ENCODE peak calls at places on chromosomes 13 and 19, in nine cellular contexts. One of them, this sample, is unnamed.

GRCh38 chr13:99123101-99124045 is 77.3 kb upstream of the UBAC2 start:
- DNase-seq in GM23248: peak
- DNase-seq in Karpas-422: no peak
- DNase-seq in activated T-cell treated with anti-CD3 and anti-CD28 coated beads, Interleukin-2, amount 50 U/mL, for 72 hours: no peak
- DNase-seq in AG09319: no peak
- DNase-seq in endothelial cell: no peak
- DNase-seq in osteocyte: peak
- DNase-seq in NCI-H1417: no peak
- DNase-seq in memory B cell: no peak
- DNase-seq in this sample: no peak

GRCh38 chr13:76644906-76645305 is 241.3 kb downstream of the KCTD12 start:
- DNase-seq in GM23248: no peak
- DNase-seq in Karpas-422: no peak
- DNase-seq in activated T-cell treated with anti-CD3 and anti-CD28 coated beads, Interleukin-2, amount 50 U/mL, for 72 hours: no peak
- DNase-seq in AG09319: no peak
- DNase-seq in endothelial cell: no peak
- DNase-seq in osteocyte: no peak
- DNase-seq in NCI-H1417: no peak
- DNase-seq in memory B cell: no peak
- DNase-seq in this sample: no peak

GRCh38 chr13:111302045-111302722 is 18.3 kb upstream of the TEX29 start:
- DNase-seq in GM23248: no peak
- DNase-seq in Karpas-422: no peak
- DNase-seq in activated T-cell treated with anti-CD3 and anti-CD28 coated beads, Interleukin-2, amount 50 U/mL, for 72 hours: no peak
- DNase-seq in AG09319: no peak
- DNase-seq in endothelial cell: no peak
- DNase-seq in osteocyte: no peak
- DNase-seq in NCI-H1417: peak
- DNase-seq in memory B cell: no peak
- DNase-seq in this sample: no peak

GRCh38 chr13:54647275-54647674 is 1618.7 kb downstream of the OLFM4 start:
- DNase-seq in GM23248: no peak
- DNase-seq in Karpas-422: no peak
- DNase-seq in activated T-cell treated with anti-CD3 and anti-CD28 coated beads, Interleukin-2, amount 50 U/mL, for 72 hours: no peak
- DNase-seq in AG09319: no peak
- DNase-seq in endothelial cell: no peak
- DNase-seq in osteocyte: no peak
- DNase-seq in NCI-H1417: no peak
- DNase-seq in memory B cell: no peak
- DNase-seq in this sample: no peak

GRCh38 chr13:23715762-23716235 is 145.6 kb downstream of the TNFRSF19 start:
- DNase-seq in GM23248: peak
- DNase-seq in Karpas-422: peak
- DNase-seq in activated T-cell treated with anti-CD3 and anti-CD28 coated beads, Interleukin-2, amount 50 U/mL, for 72 hours: no peak
- DNase-seq in AG09319: no peak
- DNase-seq in endothelial cell: peak
- DNase-seq in osteocyte: no peak
- DNase-seq in NCI-H1417: no peak
- DNase-seq in memory B cell: no peak
- DNase-seq in this sample: no peak

GRCh38 chr13:73883162-73883561 is 251.0 kb downstream of the KLF12 start:
- DNase-seq in GM23248: no peak
- DNase-seq in Karpas-422: no peak
- DNase-seq in activated T-cell treated with anti-CD3 and anti-CD28 coated beads, Interleukin-2, amount 50 U/mL, for 72 hours: no peak
- DNase-seq in AG09319: no peak
- DNase-seq in endothelial cell: no peak
- DNase-seq in osteocyte: no peak
- DNase-seq in NCI-H1417: no peak
- DNase-seq in memory B cell: no peak
- DNase-seq in this sample: no peak

GRCh38 chr19:1351324-1351947 is 32.3 kb upstream of the NDUFS7 start:
- DNase-seq in GM23248: no peak
- DNase-seq in Karpas-422: no peak
- DNase-seq in activated T-cell treated with anti-CD3 and anti-CD28 coated beads, Interleukin-2, amount 50 U/mL, for 72 hours: no peak
- DNase-seq in AG09319: no peak
- DNase-seq in endothelial cell: no peak
- DNase-seq in osteocyte: no peak
- DNase-seq in NCI-H1417: no peak
- DNase-seq in memory B cell: no peak
- DNase-seq in this sample: no peak

GRCh38 chr13:100633461-100633860 is 41.1 kb downstream of the TMTC4 start:
- DNase-seq in GM23248: peak
- DNase-seq in Karpas-422: no peak
- DNase-seq in activated T-cell treated with anti-CD3 and anti-CD28 coated beads, Interleukin-2, amount 50 U/mL, for 72 hours: no peak
- DNase-seq in AG09319: peak
- DNase-seq in endothelial cell: no peak
- DNase-seq in osteocyte: no peak
- DNase-seq in NCI-H1417: no peak
- DNase-seq in memory B cell: no peak
- DNase-seq in this sample: no peak

GRCh38 chr13:52744842-52745241 is 5.2 kb upstream of the CNMD start:
- DNase-seq in GM23248: no peak
- DNase-seq in Karpas-422: no peak
- DNase-seq in activated T-cell treated with anti-CD3 and anti-CD28 coated beads, Interleukin-2, amount 50 U/mL, for 72 hours: no peak
- DNase-seq in AG09319: no peak
- DNase-seq in endothelial cell: no peak
- DNase-seq in osteocyte: no peak
- DNase-seq in NCI-H1417: peak
- DNase-seq in memory B cell: no peak
- DNase-seq in this sample: no peak

GRCh38 chr13:110618780-110619179 is 3.4 kb downstream of the NAXD start:
- DNase-seq in GM23248: no peak
- DNase-seq in Karpas-422: no peak
- DNase-seq in activated T-cell treated with anti-CD3 and anti-CD28 coated beads, Interleukin-2, amount 50 U/mL, for 72 hours: no peak
- DNase-seq in AG09319: no peak
- DNase-seq in endothelial cell: no peak
- DNase-seq in osteocyte: no peak
- DNase-seq in NCI-H1417: no peak
- DNase-seq in memory B cell: no peak
- DNase-seq in this sample: no peak

GRCh38 chr13:76684336-76684735 is 201.9 kb downstream of the KCTD12 start:
- DNase-seq in GM23248: no peak
- DNase-seq in Karpas-422: no peak
- DNase-seq in activated T-cell treated with anti-CD3 and anti-CD28 coated beads, Interleukin-2, amount 50 U/mL, for 72 hours: no peak
- DNase-seq in AG09319: no peak
- DNase-seq in endothelial cell: no peak
- DNase-seq in osteocyte: no peak
- DNase-seq in NCI-H1417: no peak
- DNase-seq in memory B cell: no peak
- DNase-seq in this sample: no peak

GRCh38 chr19:48490980-48491792 is 20.4 kb downstream of the LMTK3 start:
- DNase-seq in GM23248: peak
- DNase-seq in Karpas-422: peak
- DNase-seq in activated T-cell treated with anti-CD3 and anti-CD28 coated beads, Interleukin-2, amount 50 U/mL, for 72 hours: peak
- DNase-seq in AG09319: no peak
- DNase-seq in endothelial cell: no peak
- DNase-seq in osteocyte: no peak
- DNase-seq in NCI-H1417: peak
- DNase-seq in memory B cell: no peak
- DNase-seq in this sample: no peak

GRCh38 chr19:40317338-40317737 is 30.9 kb downstream of the C19orf47 start:
- DNase-seq in GM23248: no peak
- DNase-seq in Karpas-422: no peak
- DNase-seq in activated T-cell treated with anti-CD3 and anti-CD28 coated beads, Interleukin-2, amount 50 U/mL, for 72 hours: no peak
- DNase-seq in AG09319: no peak
- DNase-seq in endothelial cell: no peak
- DNase-seq in osteocyte: no peak
- DNase-seq in NCI-H1417: no peak
- DNase-seq in memory B cell: no peak
- DNase-seq in this sample: no peak

GRCh38 chr13:99471231-99472202 is 29.8 kb upstream of the TM9SF2 start:
- DNase-seq in GM23248: peak
- DNase-seq in Karpas-422: no peak
- DNase-seq in activated T-cell treated with anti-CD3 and anti-CD28 coated beads, Interleukin-2, amount 50 U/mL, for 72 hours: no peak
- DNase-seq in AG09319: no peak
- DNase-seq in endothelial cell: no peak
- DNase-seq in osteocyte: no peak
- DNase-seq in NCI-H1417: no peak
- DNase-seq in memory B cell: no peak
- DNase-seq in this sample: no peak

GRCh38 chr13:51636349-51636890 is 52.2 kb downstream of the WDFY2 start:
- DNase-seq in GM23248: no peak
- DNase-seq in Karpas-422: no peak
- DNase-seq in activated T-cell treated with anti-CD3 and anti-CD28 coated beads, Interleukin-2, amount 50 U/mL, for 72 hours: no peak
- DNase-seq in AG09319: no peak
- DNase-seq in endothelial cell: no peak
- DNase-seq in osteocyte: no peak
- DNase-seq in NCI-H1417: no peak
- DNase-seq in memory B cell: no peak
- DNase-seq in this sample: no peak

GRCh38 chr19:1045247-1045603 is 5.3 kb downstream of the ABCA7 start:
- DNase-seq in GM23248: peak
- DNase-seq in Karpas-422: peak
- DNase-seq in activated T-cell treated with anti-CD3 and anti-CD28 coated beads, Interleukin-2, amount 50 U/mL, for 72 hours: peak
- DNase-seq in AG09319: no peak
- DNase-seq in endothelial cell: no peak
- DNase-seq in osteocyte: no peak
- DNase-seq in NCI-H1417: no peak
- DNase-seq in memory B cell: peak
- DNase-seq in this sample: peak

GRCh38 chr19:1754651-1755466 is 1.6 kb downstream of the ONECUT3 start:
- DNase-seq in GM23248: no peak
- DNase-seq in Karpas-422: no peak
- DNase-seq in activated T-cell treated with anti-CD3 and anti-CD28 coated beads, Interleukin-2, amount 50 U/mL, for 72 hours: no peak
- DNase-seq in AG09319: no peak
- DNase-seq in endothelial cell: peak
- DNase-seq in osteocyte: no peak
- DNase-seq in NCI-H1417: no peak
- DNase-seq in memory B cell: peak
- DNase-seq in this sample: no peak

GRCh38 chr13:84670245-84670644 is 788.0 kb upstream of the SLITRK1 start:
- DNase-seq in GM23248: no peak
- DNase-seq in Karpas-422: no peak
- DNase-seq in activated T-cell treated with anti-CD3 and anti-CD28 coated beads, Interleukin-2, amount 50 U/mL, for 72 hours: no peak
- DNase-seq in AG09319: no peak
- DNase-seq in endothelial cell: no peak
- DNase-seq in osteocyte: no peak
- DNase-seq in NCI-H1417: no peak
- DNase-seq in memory B cell: no peak
- DNase-seq in this sample: no peak

GRCh38 chr19:3586707-3587346 is 1.5 kb downstream of the GIPC3 start:
- DNase-seq in GM23248: no peak
- DNase-seq in Karpas-422: peak
- DNase-seq in activated T-cell treated with anti-CD3 and anti-CD28 coated beads, Interleukin-2, amount 50 U/mL, for 72 hours: no peak
- DNase-seq in AG09319: no peak
- DNase-seq in endothelial cell: no peak
- DNase-seq in osteocyte: no peak
- DNase-seq in NCI-H1417: no peak
- DNase-seq in memory B cell: no peak
- DNase-seq in this sample: no peak

GRCh38 chr19:42487798-42488178 is 40.5 kb downstream of the CEACAM1 start:
- DNase-seq in GM23248: no peak
- DNase-seq in Karpas-422: no peak
- DNase-seq in activated T-cell treated with anti-CD3 and anti-CD28 coated beads, Interleukin-2, amount 50 U/mL, for 72 hours: no peak
- DNase-seq in AG09319: no peak
- DNase-seq in endothelial cell: no peak
- DNase-seq in osteocyte: no peak
- DNase-seq in NCI-H1417: no peak
- DNase-seq in memory B cell: no peak
- DNase-seq in this sample: no peak

GRCh38 chr13:99432637-99433542 is 68.4 kb upstream of the TM9SF2 start:
- DNase-seq in GM23248: peak
- DNase-seq in Karpas-422: no peak
- DNase-seq in activated T-cell treated with anti-CD3 and anti-CD28 coated beads, Interleukin-2, amount 50 U/mL, for 72 hours: peak
- DNase-seq in AG09319: no peak
- DNase-seq in endothelial cell: peak
- DNase-seq in osteocyte: no peak
- DNase-seq in NCI-H1417: no peak
- DNase-seq in memory B cell: peak
- DNase-seq in this sample: peak

GRCh38 chr13:41751277-41751676 is 209.6 kb downstream of the VWA8 start:
- DNase-seq in GM23248: peak
- DNase-seq in Karpas-422: no peak
- DNase-seq in activated T-cell treated with anti-CD3 and anti-CD28 coated beads, Interleukin-2, amount 50 U/mL, for 72 hours: no peak
- DNase-seq in AG09319: peak
- DNase-seq in endothelial cell: no peak
- DNase-seq in osteocyte: no peak
- DNase-seq in NCI-H1417: no peak
- DNase-seq in memory B cell: no peak
- DNase-seq in this sample: no peak

GRCh38 chr13:76696370-76696769 is 189.8 kb downstream of the KCTD12 start:
- DNase-seq in GM23248: peak
- DNase-seq in Karpas-422: no peak
- DNase-seq in activated T-cell treated with anti-CD3 and anti-CD28 coated beads, Interleukin-2, amount 50 U/mL, for 72 hours: no peak
- DNase-seq in AG09319: no peak
- DNase-seq in endothelial cell: no peak
- DNase-seq in osteocyte: no peak
- DNase-seq in NCI-H1417: no peak
- DNase-seq in memory B cell: no peak
- DNase-seq in this sample: no peak

GRCh38 chr13:113765241-113765910 is 6.3 kb downstream of the TMEM255B start:
- DNase-seq in GM23248: peak
- DNase-seq in Karpas-422: no peak
- DNase-seq in activated T-cell treated with anti-CD3 and anti-CD28 coated beads, Interleukin-2, amount 50 U/mL, for 72 hours: no peak
- DNase-seq in AG09319: no peak
- DNase-seq in endothelial cell: no peak
- DNase-seq in osteocyte: no peak
- DNase-seq in NCI-H1417: no peak
- DNase-seq in memory B cell: no peak
- DNase-seq in this sample: no peak

GRCh38 chr19:1287622-1288527 is 2.2 kb downstream of the EFNA2 start:
- DNase-seq in GM23248: peak
- DNase-seq in Karpas-422: no peak
- DNase-seq in activated T-cell treated with anti-CD3 and anti-CD28 coated beads, Interleukin-2, amount 50 U/mL, for 72 hours: no peak
- DNase-seq in AG09319: no peak
- DNase-seq in endothelial cell: no peak
- DNase-seq in osteocyte: no peak
- DNase-seq in NCI-H1417: no peak
- DNase-seq in memory B cell: peak
- DNase-seq in this sample: no peak

GRCh38 chr19:10896851-10897526 is 25.6 kb downstream of the CARM1 start:
- DNase-seq in GM23248: no peak
- DNase-seq in Karpas-422: peak
- DNase-seq in activated T-cell treated with anti-CD3 and anti-CD28 coated beads, Interleukin-2, amount 50 U/mL, for 72 hours: no peak
- DNase-seq in AG09319: no peak
- DNase-seq in endothelial cell: no peak
- DNase-seq in osteocyte: no peak
- DNase-seq in NCI-H1417: peak
- DNase-seq in memory B cell: no peak
- DNase-seq in this sample: no peak

GRCh38 chr13:41603917-41604316 is 146.6 kb downstream of the RGCC start:
- DNase-seq in GM23248: peak
- DNase-seq in Karpas-422: no peak
- DNase-seq in activated T-cell treated with anti-CD3 and anti-CD28 coated beads, Interleukin-2, amount 50 U/mL, for 72 hours: peak
- DNase-seq in AG09319: no peak
- DNase-seq in endothelial cell: no peak
- DNase-seq in osteocyte: no peak
- DNase-seq in NCI-H1417: no peak
- DNase-seq in memory B cell: no peak
- DNase-seq in this sample: no peak

GRCh38 chr19:7349961-7350711 is 1.4 kb downstream of the ARHGEF18 start:
- DNase-seq in GM23248: no peak
- DNase-seq in Karpas-422: no peak
- DNase-seq in activated T-cell treated with anti-CD3 and anti-CD28 coated beads, Interleukin-2, amount 50 U/mL, for 72 hours: peak
- DNase-seq in AG09319: no peak
- DNase-seq in endothelial cell: no peak
- DNase-seq in osteocyte: no peak
- DNase-seq in NCI-H1417: no peak
- DNase-seq in memory B cell: peak
- DNase-seq in this sample: no peak

GRCh38 chr19:18051887-18052286 is 34.8 kb downstream of the IL12RB1 start:
- DNase-seq in GM23248: peak
- DNase-seq in Karpas-422: no peak
- DNase-seq in activated T-cell treated with anti-CD3 and anti-CD28 coated beads, Interleukin-2, amount 50 U/mL, for 72 hours: no peak
- DNase-seq in AG09319: no peak
- DNase-seq in endothelial cell: no peak
- DNase-seq in osteocyte: no peak
- DNase-seq in NCI-H1417: no peak
- DNase-seq in memory B cell: no peak
- DNase-seq in this sample: no peak

GRCh38 chr13:76622336-76623045 is 263.7 kb downstream of the KCTD12 start:
- DNase-seq in GM23248: no peak
- DNase-seq in Karpas-422: no peak
- DNase-seq in activated T-cell treated with anti-CD3 and anti-CD28 coated beads, Interleukin-2, amount 50 U/mL, for 72 hours: no peak
- DNase-seq in AG09319: no peak
- DNase-seq in endothelial cell: no peak
- DNase-seq in osteocyte: no peak
- DNase-seq in NCI-H1417: no peak
- DNase-seq in memory B cell: no peak
- DNase-seq in this sample: no peak

GRCh38 chr13:109700176-109700575 is 86.2 kb downstream of the IRS2 start:
- DNase-seq in GM23248: no peak
- DNase-seq in Karpas-422: no peak
- DNase-seq in activated T-cell treated with anti-CD3 and anti-CD28 coated beads, Interleukin-2, amount 50 U/mL, for 72 hours: no peak
- DNase-seq in AG09319: peak
- DNase-seq in endothelial cell: peak
- DNase-seq in osteocyte: no peak
- DNase-seq in NCI-H1417: peak
- DNase-seq in memory B cell: no peak
- DNase-seq in this sample: no peak